ENCODE peak calls at places on chromosome 6, in nine cellular contexts. One of them, this sample, is unnamed.

GRCh38 chr6:100665041-100665380 is 200.3 kb upstream of the SIM1 start:
- DNase-seq in Calu3: no peak
- DNase-seq in renal cortical epithelial cell: no peak
- DNase-seq in Peyer's patch: no peak
- DNase-seq in non-pigmented ciliary epithelial cell: no peak
- DNase-seq in activated CD4-positive, alpha-beta T cell treated with anti-CD3 and anti-CD28 coated beads for 4 hours: no peak
- DNase-seq in lower lobe of right lung: no peak
- DNase-seq in hepatic stellate cell: no peak
- DNase-seq in globus pallidus: no peak
- DNase-seq in this sample: no peak

GRCh38 chr6:13526718-13527668 is 39.6 kb upstream of the GFOD1 start:
- DNase-seq in Calu3: no peak
- DNase-seq in renal cortical epithelial cell: no peak
- DNase-seq in Peyer's patch: no peak
- DNase-seq in non-pigmented ciliary epithelial cell: no peak
- DNase-seq in activated CD4-positive, alpha-beta T cell treated with anti-CD3 and anti-CD28 coated beads for 4 hours: no peak
- DNase-seq in lower lobe of right lung: peak; percentile 51
- DNase-seq in hepatic stellate cell: no peak
- DNase-seq in globus pallidus: no peak
- DNase-seq in this sample: peak; percentile 18

GRCh38 chr6:56803594-56803993 is 151.3 kb upstream of the BEND6 start:
- DNase-seq in Calu3: no peak
- DNase-seq in renal cortical epithelial cell: no peak
- DNase-seq in Peyer's patch: no peak
- DNase-seq in non-pigmented ciliary epithelial cell: no peak
- DNase-seq in activated CD4-positive, alpha-beta T cell treated with anti-CD3 and anti-CD28 coated beads for 4 hours: no peak
- DNase-seq in lower lobe of right lung: no peak
- DNase-seq in hepatic stellate cell: peak; percentile 31
- DNase-seq in globus pallidus: no peak
- DNase-seq in this sample: no peak

GRCh38 chr6:41266555-41266954 is 19.9 kb downstream of the TREM1 start:
- DNase-seq in Calu3: no peak
- DNase-seq in renal cortical epithelial cell: no peak
- DNase-seq in Peyer's patch: no peak
- DNase-seq in non-pigmented ciliary epithelial cell: no peak
- DNase-seq in activated CD4-positive, alpha-beta T cell treated with anti-CD3 and anti-CD28 coated beads for 4 hours: no peak
- DNase-seq in lower lobe of right lung: no peak
- DNase-seq in hepatic stellate cell: no peak
- DNase-seq in globus pallidus: no peak
- DNase-seq in this sample: no peak

GRCh38 chr6:113636357-113636824 is 220.8 kb upstream of the MARCKS start:
- DNase-seq in Calu3: no peak
- DNase-seq in renal cortical epithelial cell: peak; percentile 51
- DNase-seq in Peyer's patch: no peak
- DNase-seq in non-pigmented ciliary epithelial cell: no peak
- DNase-seq in activated CD4-positive, alpha-beta T cell treated with anti-CD3 and anti-CD28 coated beads for 4 hours: no peak
- DNase-seq in lower lobe of right lung: no peak
- DNase-seq in hepatic stellate cell: no peak
- DNase-seq in globus pallidus: no peak
- DNase-seq in this sample: no peak

GRCh38 chr6:96110878-96111277 is 95.1 kb downstream of the FUT9 start:
- DNase-seq in Calu3: no peak
- DNase-seq in renal cortical epithelial cell: no peak
- DNase-seq in Peyer's patch: no peak
- DNase-seq in non-pigmented ciliary epithelial cell: no peak
- DNase-seq in activated CD4-positive, alpha-beta T cell treated with anti-CD3 and anti-CD28 coated beads for 4 hours: no peak
- DNase-seq in lower lobe of right lung: no peak
- DNase-seq in hepatic stellate cell: no peak
- DNase-seq in globus pallidus: no peak
- DNase-seq in this sample: no peak

GRCh38 chr6:42555477-42556457 is 8.1 kb upstream of the UBR2 start:
- DNase-seq in Calu3: no peak
- DNase-seq in renal cortical epithelial cell: peak; percentile 51
- DNase-seq in Peyer's patch: peak; percentile 61
- DNase-seq in non-pigmented ciliary epithelial cell: no peak
- DNase-seq in activated CD4-positive, alpha-beta T cell treated with anti-CD3 and anti-CD28 coated beads for 4 hours: no peak
- DNase-seq in lower lobe of right lung: no peak
- DNase-seq in hepatic stellate cell: no peak
- DNase-seq in globus pallidus: no peak
- DNase-seq in this sample: peak; percentile 25

GRCh38 chr6:37777272-37777736 is 42.2 kb upstream of the ZFAND3 start:
- DNase-seq in Calu3: no peak
- DNase-seq in renal cortical epithelial cell: no peak
- DNase-seq in Peyer's patch: no peak
- DNase-seq in non-pigmented ciliary epithelial cell: no peak
- DNase-seq in activated CD4-positive, alpha-beta T cell treated with anti-CD3 and anti-CD28 coated beads for 4 hours: no peak
- DNase-seq in lower lobe of right lung: no peak
- DNase-seq in hepatic stellate cell: no peak
- DNase-seq in globus pallidus: no peak
- DNase-seq in this sample: no peak